ENCODE peak calls at places on chromosomes 6 and 20, in six cellular contexts. One of them, this sample, is unnamed.

GRCh38 chr20:57657537-57658446 is 37.6 kb upstream of the ZBP1 start:
- DNase-seq in HepG2: peak
- DNase-seq in SK-N-SH: peak
- DNase-seq in K562: no peak
- DNase-seq in GM12878: no peak
- DNase-seq in H1: peak
- DNase-seq in this sample: no peak

GRCh38 chr20:57838670-57839142 is 128.9 kb upstream of the PMEPA1 start:
- DNase-seq in GM12878: no peak
- DNase-seq in HepG2: no peak
- DNase-seq in H1: peak
- DNase-seq in K562: no peak
- DNase-seq in SK-N-SH: peak
- DNase-seq in this sample: no peak

GRCh38 chr20:62587757-62588402 is 54.4 kb upstream of the SLCO4A1 start:
- DNase-seq in H1: peak
- DNase-seq in K562: peak
- DNase-seq in GM12878: no peak
- DNase-seq in SK-N-SH: no peak
- DNase-seq in HepG2: no peak
- DNase-seq in this sample: no peak

GRCh38 chr20:23857954-23858565 is 21.5 kb downstream of the CST5 start:
- DNase-seq in SK-N-SH: no peak
- DNase-seq in K562: no peak
- DNase-seq in H1: no peak
- DNase-seq in GM12878: no peak
- DNase-seq in HepG2: no peak
- DNase-seq in this sample: no peak

GRCh38 chr20:50321797-50322480 is 131.3 kb downstream of the CEBPB start:
- DNase-seq in K562: no peak
- DNase-seq in GM12878: no peak
- DNase-seq in SK-N-SH: peak
- DNase-seq in HepG2: no peak
- DNase-seq in H1: no peak
- DNase-seq in this sample: peak

GRCh38 chr20:44134897-44135810 is 51.8 kb downstream of the JPH2 start:
- DNase-seq in HepG2: no peak
- DNase-seq in K562: no peak
- DNase-seq in GM12878: peak
- DNase-seq in SK-N-SH: peak
- DNase-seq in H1: no peak
- DNase-seq in this sample: no peak

GRCh38 chr20:54076259-54076658 is 5.9 kb upstream of the BCAS1 start:
- DNase-seq in K562: no peak
- DNase-seq in SK-N-SH: no peak
- DNase-seq in GM12878: no peak
- DNase-seq in HepG2: no peak
- DNase-seq in H1: no peak
- DNase-seq in this sample: no peak

GRCh38 chr6:45394586-45395095 is 16.9 kb upstream of the SUPT3H start:
- DNase-seq in K562: no peak
- DNase-seq in HepG2: no peak
- DNase-seq in H1: no peak
- DNase-seq in SK-N-SH: no peak
- DNase-seq in GM12878: no peak
- DNase-seq in this sample: no peak

GRCh38 chr6:38510205-38510604 is 129.5 kb downstream of the BTBD9 start:
- DNase-seq in K562: no peak
- DNase-seq in HepG2: no peak
- DNase-seq in SK-N-SH: no peak
- DNase-seq in H1: no peak
- DNase-seq in GM12878: no peak
- DNase-seq in this sample: peak

GRCh38 chr6:155813548-155813947 is 357.9 kb upstream of the NOX3 start:
- DNase-seq in GM12878: no peak
- DNase-seq in HepG2: no peak
- DNase-seq in K562: no peak
- DNase-seq in H1: no peak
- DNase-seq in SK-N-SH: no peak
- DNase-seq in this sample: no peak

GRCh38 chr6:138509371-138509770 is 10.1 kb upstream of the NHSL1 start:
- DNase-seq in HepG2: peak
- DNase-seq in H1: no peak
- DNase-seq in K562: peak
- DNase-seq in GM12878: no peak
- DNase-seq in SK-N-SH: peak
- DNase-seq in this sample: peak

GRCh38 chr6:7050911-7051779 is 56.6 kb upstream of the RREB1 start:
- DNase-seq in SK-N-SH: no peak
- DNase-seq in HepG2: no peak
- DNase-seq in GM12878: no peak
- DNase-seq in H1: peak
- DNase-seq in K562: no peak
- DNase-seq in this sample: peak

GRCh38 chr6:144265390-144265789 is 19.7 kb upstream of the UTRN start:
- DNase-seq in GM12878: peak
- DNase-seq in H1: no peak
- DNase-seq in HepG2: peak
- DNase-seq in SK-N-SH: no peak
- DNase-seq in K562: no peak
- DNase-seq in this sample: peak

GRCh38 chr6:39077882-39078594 is 29.5 kb downstream of the GLP1R start:
- DNase-seq in H1: no peak
- DNase-seq in GM12878: no peak
- DNase-seq in SK-N-SH: no peak
- DNase-seq in HepG2: no peak
- DNase-seq in K562: no peak
- DNase-seq in this sample: no peak

DNA sequence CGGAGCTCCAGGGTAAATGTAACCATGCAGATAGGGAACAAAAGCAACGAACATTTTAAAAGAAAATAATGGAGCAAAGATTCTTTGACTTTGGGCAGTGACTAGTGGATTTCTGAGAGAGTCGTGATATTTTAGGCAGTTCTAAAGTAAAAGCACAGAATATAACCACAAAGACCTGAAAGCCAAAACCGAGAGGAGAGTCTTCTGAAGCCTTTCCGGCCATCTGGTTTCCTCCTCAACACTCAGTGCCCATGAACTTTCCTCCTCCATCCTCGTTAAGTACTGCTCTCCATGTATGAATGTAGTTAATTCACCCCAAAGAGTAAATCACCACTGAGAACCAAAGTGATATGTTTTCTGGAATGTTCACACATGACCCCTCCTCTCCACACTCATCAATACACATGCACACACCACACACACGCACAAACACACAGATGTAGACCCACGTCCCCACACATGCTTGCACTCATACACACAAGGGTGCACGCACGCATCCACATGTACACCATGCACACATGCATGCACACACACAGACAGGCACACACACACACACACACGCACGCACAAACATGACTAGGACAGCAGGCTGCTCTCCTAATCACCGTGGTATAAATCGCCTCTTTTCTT is 109.6 kb downstream of the MYLK4 start:
- DNase-seq in H1: no peak
- DNase-seq in HepG2: no peak
- DNase-seq in K562: no peak
- DNase-seq in SK-N-SH: no peak
- DNase-seq in GM12878: no peak
- DNase-seq in this sample: no peak
- TF ChIP-seq USF2 in H1: no peak
- TF ChIP-seq USF2 in HepG2: no peak
- TF ChIP-seq USF2 in K562: no peak
- TF ChIP-seq USF2 in SK-N-SH: no peak
- TF ChIP-seq USF2 in GM12878: no peak
- TF ChIP-seq USF2 in this sample: no peak

DNA sequence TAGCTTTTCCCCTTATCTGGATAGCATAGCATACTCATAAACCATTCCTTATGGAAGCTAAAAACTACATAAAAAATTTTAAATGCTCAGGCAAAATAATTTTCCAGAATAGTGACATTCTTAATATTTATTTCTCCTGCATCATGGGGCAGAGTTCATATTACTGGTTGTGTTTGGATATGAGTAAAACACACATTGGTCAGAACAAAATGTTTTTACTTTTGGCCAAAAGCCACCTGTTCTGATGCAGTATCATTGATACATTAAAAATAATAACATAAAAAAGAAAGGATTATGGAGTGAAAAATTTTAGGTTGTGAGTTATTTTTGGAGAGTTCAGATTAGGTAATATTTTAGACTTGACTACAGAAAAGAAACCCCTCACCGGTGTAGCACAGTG is 33.6 kb downstream of the TRAM2 start:
- DNase-seq in HepG2: no peak
- DNase-seq in SK-N-SH: no peak
- DNase-seq in K562: no peak
- DNase-seq in GM12878: no peak
- DNase-seq in H1: no peak
- DNase-seq in this sample: peak
- H3K9ac ChIP-seq in HepG2: peak
- H3K9ac ChIP-seq in SK-N-SH: peak
- H3K9ac ChIP-seq in K562: no peak
- H3K9ac ChIP-seq in GM12878: no peak
- H3K9ac ChIP-seq in H1: no peak
- H3K9ac ChIP-seq in this sample: peak

GRCh38 chr6:151850479-151850878 is 43.0 kb downstream of the ESR1 start:
- DNase-seq in K562: no peak
- DNase-seq in H1: no peak
- DNase-seq in SK-N-SH: no peak
- DNase-seq in GM12878: no peak
- DNase-seq in HepG2: no peak
- DNase-seq in this sample: no peak

GRCh38 chr6:151842816-151843215 is 35.3 kb downstream of the ESR1 start:
- DNase-seq in K562: no peak
- DNase-seq in GM12878: no peak
- DNase-seq in H1: no peak
- DNase-seq in SK-N-SH: no peak
- DNase-seq in HepG2: no peak
- DNase-seq in this sample: no peak

GRCh38 chr6:151847064-151847463 is 39.6 kb downstream of the ESR1 start:
- DNase-seq in K562: no peak
- DNase-seq in H1: peak
- DNase-seq in GM12878: no peak
- DNase-seq in HepG2: peak
- DNase-seq in SK-N-SH: no peak
- DNase-seq in this sample: peak
- TF ChIP-seq USF2 in K562: no peak
- TF ChIP-seq USF2 in H1: no peak
- TF ChIP-seq USF2 in GM12878: no peak
- TF ChIP-seq USF2 in HepG2: no peak
- TF ChIP-seq USF2 in SK-N-SH: no peak
- TF ChIP-seq USF2 in this sample: no peak

GRCh38 chr6:36298037-36298436 is 28.2 kb downstream of the PNPLA1 start:
- DNase-seq in GM12878: no peak
- DNase-seq in K562: no peak
- DNase-seq in H1: no peak
- DNase-seq in HepG2: no peak
- DNase-seq in SK-N-SH: no peak
- DNase-seq in this sample: no peak
- H3K9ac ChIP-seq in GM12878: no peak
- H3K9ac ChIP-seq in K562: no peak
- H3K9ac ChIP-seq in H1: no peak
- H3K9ac ChIP-seq in HepG2: no peak
- H3K9ac ChIP-seq in SK-N-SH: no peak
- H3K9ac ChIP-seq in this sample: no peak

GRCh38 chr6:137033828-137034227 is 10.9 kb downstream of the IL20RA start:
- DNase-seq in SK-N-SH: no peak
- DNase-seq in H1: no peak
- DNase-seq in K562: no peak
- DNase-seq in HepG2: peak
- DNase-seq in GM12878: peak
- DNase-seq in this sample: no peak
- TF ChIP-seq USF2 in SK-N-SH: no peak
- TF ChIP-seq USF2 in H1: no peak
- TF ChIP-seq USF2 in K562: no peak
- TF ChIP-seq USF2 in HepG2: no peak
- TF ChIP-seq USF2 in GM12878: no peak
- TF ChIP-seq USF2 in this sample: no peak

GRCh38 chr6:37503486-37503980 is 3.8 kb upstream of the CCDC167 start:
- DNase-seq in SK-N-SH: peak
- DNase-seq in GM12878: no peak
- DNase-seq in HepG2: no peak
- DNase-seq in H1: no peak
- DNase-seq in K562: no peak
- DNase-seq in this sample: no peak

GRCh38 chr6:37502703-37503485 is 3.2 kb upstream of the CCDC167 start:
- DNase-seq in HepG2: no peak
- DNase-seq in H1: no peak
- DNase-seq in K562: no peak
- DNase-seq in GM12878: no peak
- DNase-seq in SK-N-SH: no peak
- DNase-seq in this sample: no peak

GRCh38 chr6:37499433-37500293 is at the start of gene CCDC167:
- DNase-seq in H1: peak
- DNase-seq in SK-N-SH: peak
- DNase-seq in K562: peak
- DNase-seq in GM12878: peak
- DNase-seq in HepG2: peak
- DNase-seq in this sample: peak

GRCh38 chr6:37500294-37500608 is 558 bp upstream of the CCDC167 start:
- DNase-seq in GM12878: no peak
- DNase-seq in K562: no peak
- DNase-seq in SK-N-SH: no peak
- DNase-seq in H1: no peak
- DNase-seq in HepG2: no peak
- DNase-seq in this sample: no peak

GRCh38 chr6:37501632-37502466 is 2.2 kb upstream of the CCDC167 start:
- DNase-seq in H1: no peak
- DNase-seq in HepG2: no peak
- DNase-seq in K562: no peak
- DNase-seq in GM12878: no peak
- DNase-seq in SK-N-SH: no peak
- DNase-seq in this sample: no peak
- H3K9ac ChIP-seq in H1: no peak
- H3K9ac ChIP-seq in HepG2: no peak
- H3K9ac ChIP-seq in K562: no peak
- H3K9ac ChIP-seq in GM12878: no peak
- H3K9ac ChIP-seq in SK-N-SH: no peak
- H3K9ac ChIP-seq in this sample: no peak

This sample was measured in IMR-90.